ENCODE peak calls at places on chromosome 15, in eight cellular contexts. One of them, this sample, is unnamed.

GRCh38 chr15:25710184-25710583 is 152.9 kb downstream of the ATP10A start:
- DNase-seq in RPMI7951: no peak
- DNase-seq in nephron progenitor cell: peak; percentile 75
- DNase-seq in osteoblast: peak; percentile 88
- DNase-seq in H4: peak; percentile 11
- DNase-seq in HFFc6: no peak
- DNase-seq in stimulated activated CD8-positive, alpha-beta memory T cell treated with anti-CD3 and anti-CD28 coated beads, Interleukin-7, amount 100 ng/mL, for 1 hour: no peak
- DNase-seq in hepatic stellate cell: peak; percentile 50
- DNase-seq in this sample: no peak

GRCh38 chr15:27059610-27060202 is 88.7 kb downstream of the GABRG3 start:
- DNase-seq in RPMI7951: peak; percentile 14
- DNase-seq in nephron progenitor cell: peak; percentile 64
- DNase-seq in osteoblast: no peak
- DNase-seq in H4: peak; percentile 36
- DNase-seq in HFFc6: peak; percentile 12
- DNase-seq in stimulated activated CD8-positive, alpha-beta memory T cell treated with anti-CD3 and anti-CD28 coated beads, Interleukin-7, amount 100 ng/mL, for 1 hour: no peak
- DNase-seq in hepatic stellate cell: peak; percentile 16
- DNase-seq in this sample: no peak

GRCh38 chr15:53811530-53811929 is 52.1 kb upstream of the WDR72 start:
- DNase-seq in RPMI7951: peak; percentile 9
- DNase-seq in nephron progenitor cell: no peak
- DNase-seq in osteoblast: no peak
- DNase-seq in H4: peak; percentile 39
- DNase-seq in HFFc6: peak; percentile 5
- DNase-seq in stimulated activated CD8-positive, alpha-beta memory T cell treated with anti-CD3 and anti-CD28 coated beads, Interleukin-7, amount 100 ng/mL, for 1 hour: no peak
- DNase-seq in hepatic stellate cell: no peak
- DNase-seq in this sample: no peak

GRCh38 chr15:65595960-65596359 is 15.0 kb downstream of the INTS14 start:
- DNase-seq in RPMI7951: no peak
- DNase-seq in nephron progenitor cell: no peak
- DNase-seq in osteoblast: peak; percentile 18
- DNase-seq in H4: no peak
- DNase-seq in HFFc6: no peak
- DNase-seq in stimulated activated CD8-positive, alpha-beta memory T cell treated with anti-CD3 and anti-CD28 coated beads, Interleukin-7, amount 100 ng/mL, for 1 hour: no peak
- DNase-seq in hepatic stellate cell: peak; percentile 8
- DNase-seq in this sample: peak; percentile 24

GRCh38 chr15:89416339-89417183 is 79.8 kb downstream of the RHCG start:
- DNase-seq in RPMI7951: peak; percentile 60
- DNase-seq in nephron progenitor cell: peak; percentile 91
- DNase-seq in osteoblast: peak; percentile 95
- DNase-seq in H4: peak; percentile 62
- DNase-seq in HFFc6: peak; percentile 63
- DNase-seq in stimulated activated CD8-positive, alpha-beta memory T cell treated with anti-CD3 and anti-CD28 coated beads, Interleukin-7, amount 100 ng/mL, for 1 hour: peak; percentile 32
- DNase-seq in hepatic stellate cell: peak; percentile 77
- DNase-seq in this sample: no peak

GRCh38 chr15:41341519-41341918 is 8.8 kb downstream of the NUSAP1 start:
- DNase-seq in RPMI7951: no peak
- DNase-seq in nephron progenitor cell: no peak
- DNase-seq in osteoblast: no peak
- DNase-seq in H4: no peak
- DNase-seq in HFFc6: no peak
- DNase-seq in stimulated activated CD8-positive, alpha-beta memory T cell treated with anti-CD3 and anti-CD28 coated beads, Interleukin-7, amount 100 ng/mL, for 1 hour: no peak
- DNase-seq in hepatic stellate cell: no peak
- DNase-seq in this sample: no peak

GRCh38 chr15:64622410-64623260 is 152.8 kb downstream of the RBPMS2 start:
- DNase-seq in RPMI7951: no peak
- DNase-seq in nephron progenitor cell: no peak
- DNase-seq in osteoblast: no peak
- DNase-seq in H4: no peak
- DNase-seq in HFFc6: no peak
- DNase-seq in stimulated activated CD8-positive, alpha-beta memory T cell treated with anti-CD3 and anti-CD28 coated beads, Interleukin-7, amount 100 ng/mL, for 1 hour: peak; percentile 25
- DNase-seq in hepatic stellate cell: no peak
- DNase-seq in this sample: no peak

GRCh38 chr15:62824111-62824737 is 218.3 kb upstream of the TPM1 start:
- DNase-seq in RPMI7951: peak; percentile 80
- DNase-seq in nephron progenitor cell: no peak
- DNase-seq in osteoblast: peak; percentile 92
- DNase-seq in H4: no peak
- DNase-seq in HFFc6: peak; percentile 66
- DNase-seq in stimulated activated CD8-positive, alpha-beta memory T cell treated with anti-CD3 and anti-CD28 coated beads, Interleukin-7, amount 100 ng/mL, for 1 hour: no peak
- DNase-seq in hepatic stellate cell: peak; percentile 64
- DNase-seq in this sample: no peak

GRCh38 chr15:31556494-31557150 is 230.0 kb downstream of the KLF13 start:
- DNase-seq in RPMI7951: no peak
- DNase-seq in nephron progenitor cell: no peak
- DNase-seq in osteoblast: peak; percentile 66
- DNase-seq in H4: no peak
- DNase-seq in HFFc6: no peak
- DNase-seq in stimulated activated CD8-positive, alpha-beta memory T cell treated with anti-CD3 and anti-CD28 coated beads, Interleukin-7, amount 100 ng/mL, for 1 hour: no peak
- DNase-seq in hepatic stellate cell: no peak
- DNase-seq in this sample: no peak

GRCh38 chr15:67722418-67722817 is 102.9 kb upstream of the SKOR1 start:
- DNase-seq in RPMI7951: no peak
- DNase-seq in nephron progenitor cell: no peak
- DNase-seq in osteoblast: no peak
- DNase-seq in H4: no peak
- DNase-seq in HFFc6: no peak
- DNase-seq in stimulated activated CD8-positive, alpha-beta memory T cell treated with anti-CD3 and anti-CD28 coated beads, Interleukin-7, amount 100 ng/mL, for 1 hour: no peak
- DNase-seq in hepatic stellate cell: no peak
- DNase-seq in this sample: no peak

GRCh38 chr15:31974855-31975421 is 55.4 kb upstream of the CHRNA7 start:
- DNase-seq in RPMI7951: peak; percentile 19
- DNase-seq in nephron progenitor cell: peak; percentile 70
- DNase-seq in osteoblast: no peak
- DNase-seq in H4: peak; percentile 40
- DNase-seq in HFFc6: no peak
- DNase-seq in stimulated activated CD8-positive, alpha-beta memory T cell treated with anti-CD3 and anti-CD28 coated beads, Interleukin-7, amount 100 ng/mL, for 1 hour: no peak
- DNase-seq in hepatic stellate cell: peak; percentile 11
- DNase-seq in this sample: no peak

GRCh38 chr15:40106203-40107161 is 2.2 kb downstream of the BMF start:
- DNase-seq in RPMI7951: peak; percentile 73
- DNase-seq in nephron progenitor cell: peak; percentile 35
- DNase-seq in osteoblast: peak; percentile 69
- DNase-seq in H4: peak; percentile 81
- DNase-seq in HFFc6: no peak
- DNase-seq in stimulated activated CD8-positive, alpha-beta memory T cell treated with anti-CD3 and anti-CD28 coated beads, Interleukin-7, amount 100 ng/mL, for 1 hour: no peak
- DNase-seq in hepatic stellate cell: no peak
- DNase-seq in this sample: no peak

GRCh38 chr15:50624616-50625168 is 61.9 kb downstream of the TRPM7 start:
- DNase-seq in RPMI7951: no peak
- DNase-seq in nephron progenitor cell: no peak
- DNase-seq in osteoblast: peak; percentile 4
- DNase-seq in H4: no peak
- DNase-seq in HFFc6: no peak
- DNase-seq in stimulated activated CD8-positive, alpha-beta memory T cell treated with anti-CD3 and anti-CD28 coated beads, Interleukin-7, amount 100 ng/mL, for 1 hour: no peak
- DNase-seq in hepatic stellate cell: no peak
- DNase-seq in this sample: no peak

GRCh38 chr15:60935130-60935529 is 294.0 kb downstream of the RORA start:
- DNase-seq in RPMI7951: no peak
- DNase-seq in nephron progenitor cell: no peak
- DNase-seq in osteoblast: no peak
- DNase-seq in H4: no peak
- DNase-seq in HFFc6: no peak
- DNase-seq in stimulated activated CD8-positive, alpha-beta memory T cell treated with anti-CD3 and anti-CD28 coated beads, Interleukin-7, amount 100 ng/mL, for 1 hour: no peak
- DNase-seq in hepatic stellate cell: no peak
- DNase-seq in this sample: no peak

GRCh38 chr15:76932090-76932966 is 779 bp downstream of the RCN2 start:
- DNase-seq in RPMI7951: peak; percentile 17
- DNase-seq in nephron progenitor cell: no peak
- DNase-seq in osteoblast: no peak
- DNase-seq in H4: no peak
- DNase-seq in HFFc6: no peak
- DNase-seq in stimulated activated CD8-positive, alpha-beta memory T cell treated with anti-CD3 and anti-CD28 coated beads, Interleukin-7, amount 100 ng/mL, for 1 hour: no peak
- DNase-seq in hepatic stellate cell: peak; percentile 9
- DNase-seq in this sample: no peak

GRCh38 chr15:36109943-36110658 is 469.3 kb upstream of the CDIN1 start:
- DNase-seq in RPMI7951: peak; percentile 63
- DNase-seq in nephron progenitor cell: no peak
- DNase-seq in osteoblast: peak; percentile 35
- DNase-seq in H4: no peak
- DNase-seq in HFFc6: peak; percentile 31
- DNase-seq in stimulated activated CD8-positive, alpha-beta memory T cell treated with anti-CD3 and anti-CD28 coated beads, Interleukin-7, amount 100 ng/mL, for 1 hour: no peak
- DNase-seq in hepatic stellate cell: no peak
- DNase-seq in this sample: no peak

GRCh38 chr15:79956354-79956939 is 14.5 kb downstream of the BCL2A1 start:
- DNase-seq in RPMI7951: no peak
- DNase-seq in nephron progenitor cell: no peak
- DNase-seq in osteoblast: no peak
- DNase-seq in H4: no peak
- DNase-seq in HFFc6: no peak
- DNase-seq in stimulated activated CD8-positive, alpha-beta memory T cell treated with anti-CD3 and anti-CD28 coated beads, Interleukin-7, amount 100 ng/mL, for 1 hour: no peak
- DNase-seq in hepatic stellate cell: no peak
- DNase-seq in this sample: no peak

GRCh38 chr15:75234191-75234810 is 23.8 kb upstream of the GOLGA6C start:
- DNase-seq in RPMI7951: no peak
- DNase-seq in nephron progenitor cell: no peak
- DNase-seq in osteoblast: peak; percentile 72
- DNase-seq in H4: no peak
- DNase-seq in HFFc6: no peak
- DNase-seq in stimulated activated CD8-positive, alpha-beta memory T cell treated with anti-CD3 and anti-CD28 coated beads, Interleukin-7, amount 100 ng/mL, for 1 hour: no peak
- DNase-seq in hepatic stellate cell: no peak
- DNase-seq in this sample: no peak

GRCh38 chr15:62124176-62124952 is 40.7 kb downstream of the C2CD4B start:
- DNase-seq in RPMI7951: no peak
- DNase-seq in nephron progenitor cell: no peak
- DNase-seq in osteoblast: no peak
- DNase-seq in H4: no peak
- DNase-seq in HFFc6: no peak
- DNase-seq in stimulated activated CD8-positive, alpha-beta memory T cell treated with anti-CD3 and anti-CD28 coated beads, Interleukin-7, amount 100 ng/mL, for 1 hour: no peak
- DNase-seq in hepatic stellate cell: no peak
- DNase-seq in this sample: no peak

GRCh38 chr15:71559098-71559497 is 251.3 kb upstream of the NR2E3 start:
- DNase-seq in RPMI7951: peak; percentile 88
- DNase-seq in nephron progenitor cell: no peak
- DNase-seq in osteoblast: no peak
- DNase-seq in H4: peak; percentile 85
- DNase-seq in HFFc6: peak; percentile 85
- DNase-seq in stimulated activated CD8-positive, alpha-beta memory T cell treated with anti-CD3 and anti-CD28 coated beads, Interleukin-7, amount 100 ng/mL, for 1 hour: no peak
- DNase-seq in hepatic stellate cell: peak; percentile 29
- DNase-seq in this sample: no peak

GRCh38 chr15:52783929-52784798 is 6.0 kb downstream of the ONECUT1 start:
- DNase-seq in RPMI7951: no peak
- DNase-seq in nephron progenitor cell: peak; percentile 77
- DNase-seq in osteoblast: peak; percentile 73
- DNase-seq in H4: no peak
- DNase-seq in HFFc6: no peak
- DNase-seq in stimulated activated CD8-positive, alpha-beta memory T cell treated with anti-CD3 and anti-CD28 coated beads, Interleukin-7, amount 100 ng/mL, for 1 hour: peak; percentile 7
- DNase-seq in hepatic stellate cell: no peak
- DNase-seq in this sample: no peak

GRCh38 chr15:96270581-96271172 is 59.8 kb upstream of the NR2F2 start:
- DNase-seq in RPMI7951: peak; percentile 60
- DNase-seq in nephron progenitor cell: no peak
- DNase-seq in osteoblast: no peak
- DNase-seq in H4: peak; percentile 61
- DNase-seq in HFFc6: peak; percentile 30
- DNase-seq in stimulated activated CD8-positive, alpha-beta memory T cell treated with anti-CD3 and anti-CD28 coated beads, Interleukin-7, amount 100 ng/mL, for 1 hour: no peak
- DNase-seq in hepatic stellate cell: no peak
- DNase-seq in this sample: no peak

GRCh38 chr15:88983861-88984429 is 70.8 kb upstream of the MFGE8 start:
- DNase-seq in RPMI7951: no peak
- DNase-seq in nephron progenitor cell: no peak
- DNase-seq in osteoblast: no peak
- DNase-seq in H4: no peak
- DNase-seq in HFFc6: no peak
- DNase-seq in stimulated activated CD8-positive, alpha-beta memory T cell treated with anti-CD3 and anti-CD28 coated beads, Interleukin-7, amount 100 ng/mL, for 1 hour: no peak
- DNase-seq in hepatic stellate cell: no peak
- DNase-seq in this sample: no peak

GRCh38 chr15:89121414-89121813 is 33.2 kb downstream of the ABHD2 start:
- DNase-seq in RPMI7951: no peak
- DNase-seq in nephron progenitor cell: no peak
- DNase-seq in osteoblast: no peak
- DNase-seq in H4: no peak
- DNase-seq in HFFc6: no peak
- DNase-seq in stimulated activated CD8-positive, alpha-beta memory T cell treated with anti-CD3 and anti-CD28 coated beads, Interleukin-7, amount 100 ng/mL, for 1 hour: no peak
- DNase-seq in hepatic stellate cell: no peak
- DNase-seq in this sample: no peak

GRCh38 chr15:59746777-59747176 is 57.7 kb upstream of the BNIP2 start:
- DNase-seq in RPMI7951: no peak
- DNase-seq in nephron progenitor cell: no peak
- DNase-seq in osteoblast: no peak
- DNase-seq in H4: no peak
- DNase-seq in HFFc6: no peak
- DNase-seq in stimulated activated CD8-positive, alpha-beta memory T cell treated with anti-CD3 and anti-CD28 coated beads, Interleukin-7, amount 100 ng/mL, for 1 hour: no peak
- DNase-seq in hepatic stellate cell: no peak
- DNase-seq in this sample: no peak

GRCh38 chr15:92197761-92198160 is 195.9 kb upstream of the ST8SIA2 start:
- DNase-seq in RPMI7951: peak; percentile 24
- DNase-seq in nephron progenitor cell: no peak
- DNase-seq in osteoblast: no peak
- DNase-seq in H4: no peak
- DNase-seq in HFFc6: no peak
- DNase-seq in stimulated activated CD8-positive, alpha-beta memory T cell treated with anti-CD3 and anti-CD28 coated beads, Interleukin-7, amount 100 ng/mL, for 1 hour: no peak
- DNase-seq in hepatic stellate cell: no peak
- DNase-seq in this sample: no peak

GRCh38 chr15:52227456-52227855 is 36.3 kb upstream of the GNB5 start:
- DNase-seq in RPMI7951: peak; percentile 83
- DNase-seq in nephron progenitor cell: peak; percentile 65
- DNase-seq in osteoblast: no peak
- DNase-seq in H4: peak; percentile 82
- DNase-seq in HFFc6: peak; percentile 80
- DNase-seq in stimulated activated CD8-positive, alpha-beta memory T cell treated with anti-CD3 and anti-CD28 coated beads, Interleukin-7, amount 100 ng/mL, for 1 hour: peak; percentile 34
- DNase-seq in hepatic stellate cell: peak; percentile 79
- DNase-seq in this sample: no peak

GRCh38 chr15:74040115-74040850 is 42.1 kb downstream of the GOLGA6A start:
- DNase-seq in RPMI7951: peak; percentile 99
- DNase-seq in nephron progenitor cell: no peak
- DNase-seq in osteoblast: peak; percentile 99
- DNase-seq in H4: peak; percentile 67
- DNase-seq in HFFc6: peak; percentile 93
- DNase-seq in stimulated activated CD8-positive, alpha-beta memory T cell treated with anti-CD3 and anti-CD28 coated beads, Interleukin-7, amount 100 ng/mL, for 1 hour: no peak
- DNase-seq in hepatic stellate cell: peak; percentile 98
- DNase-seq in this sample: no peak

GRCh38 chr15:89760303-89761008 is 9.4 kb upstream of the MESP1 start:
- DNase-seq in RPMI7951: peak; percentile 72
- DNase-seq in nephron progenitor cell: peak; percentile 92
- DNase-seq in osteoblast: peak; percentile 97
- DNase-seq in H4: peak; percentile 60
- DNase-seq in HFFc6: peak; percentile 50
- DNase-seq in stimulated activated CD8-positive, alpha-beta memory T cell treated with anti-CD3 and anti-CD28 coated beads, Interleukin-7, amount 100 ng/mL, for 1 hour: peak; percentile 34
- DNase-seq in hepatic stellate cell: peak; percentile 85
- DNase-seq in this sample: peak; percentile 82

GRCh38 chr15:56725386-56725785 is 7.9 kb downstream of the ZNF280D start:
- DNase-seq in RPMI7951: no peak
- DNase-seq in nephron progenitor cell: no peak
- DNase-seq in osteoblast: no peak
- DNase-seq in H4: no peak
- DNase-seq in HFFc6: no peak
- DNase-seq in stimulated activated CD8-positive, alpha-beta memory T cell treated with anti-CD3 and anti-CD28 coated beads, Interleukin-7, amount 100 ng/mL, for 1 hour: no peak
- DNase-seq in hepatic stellate cell: no peak
- DNase-seq in this sample: no peak

GRCh38 chr15:100454148-100454547 is 74.6 kb downstream of the CERS3 start:
- DNase-seq in RPMI7951: no peak
- DNase-seq in nephron progenitor cell: no peak
- DNase-seq in osteoblast: no peak
- DNase-seq in H4: no peak
- DNase-seq in HFFc6: no peak
- DNase-seq in stimulated activated CD8-positive, alpha-beta memory T cell treated with anti-CD3 and anti-CD28 coated beads, Interleukin-7, amount 100 ng/mL, for 1 hour: no peak
- DNase-seq in hepatic stellate cell: no peak
- DNase-seq in this sample: no peak

This sample was measured in dorsolateral prefrontal cortex.